ENCODE peak calls at places on chromosomes 4 and X, in five cellular contexts. O is Peyer's patch; W is T-helper 9 cell; F is CD8-positive, alpha-beta memory T cell; Z is stimulated activated CD8-positive, alpha-beta memory T cell treated with anti-CD3 and anti-CD28 coated beads, Interleukin-15, amount 100 ng/mL, for 48 hours. R is an unnamed sample.

GRCh38 chr4:183241322-183241640 is 78.8 kb downstream of the CLDN22 start:
- DNase-seq in O (no peak), W (no peak), Z (no peak), F (no peak), R (no peak)

GRCh38 chr4:159105063-159105414 is 2.2 kb downstream of the RAPGEF2 start:
- DNase-seq in F (no peak), O (no peak), Z (no peak), W (no peak), R (no peak)

GRCh38 chrX:39718951-39719350 is 378.8 kb downstream of the BCOR start:
- DNase-seq in Z (no peak), F (no peak), W (no peak), O (no peak), R (no peak)

GRCh38 chrX:7706032-7706431 is 136.9 kb upstream of the VCX start:
- DNase-seq in W (no peak), O (no peak), Z (no peak), F (no peak), R (no peak)

GRCh38 chr4:172573899-172574298 is 594.7 kb upstream of the GALNT7 start:
- DNase-seq in W (no peak), Z (no peak), F (no peak), O (no peak), R (no peak)

GRCh38 chr4:78074747-78075146 is 17.6 kb downstream of the FRAS1 start:
- DNase-seq in F (no peak), O (no peak), Z (no peak), W (no peak), R (no peak)

GRCh38 chr4:87240341-87240740 is 19.9 kb upstream of the KLHL8 start:
- DNase-seq in O (no peak), Z (no peak), W (no peak), F (no peak), R (no peak)

GRCh38 chrX:7083468-7084396 is 63.8 kb upstream of the STS start:
- DNase-seq in Z (peak; percentile 25), F (peak; percentile 32), W (peak; percentile 35), O (peak; percentile 82), R (no peak)

GRCh38 chr4:152709675-152710438 is 30.1 kb upstream of the TMEM154 start:
- DNase-seq in F (no peak), O (no peak), Z (no peak), W (no peak), R (peak; percentile 37)

GRCh38 chrX:45903781-45904201 is 641.4 kb downstream of the ZNF674 start:
- DNase-seq in O (no peak), Z (no peak), F (no peak), W (no peak), R (no peak)

GRCh38 chrX:100649550-100650356 is 5.8 kb downstream of the SRPX2 start:
- DNase-seq in O (peak; percentile 78), F (no peak), W (no peak), Z (no peak), R (peak; percentile 26)

GRCh38 chrX:3461824-3462508 is 115.5 kb upstream of the MXRA5 start:
- DNase-seq in O (peak; percentile 48), W (no peak), Z (no peak), F (no peak), R (no peak)

R was measured in H7.